ENCODE peak calls at places on chromosomes 2 and 18, in seven cellular contexts. Q is mesendoderm, J is astrocyte of the cerebellum, O is COR-L47, R is T-helper 17 cell, H is AG08396, Y is fibroblast of the aortic adventitia. T is an unnamed sample.

GRCh38 chr2:59032469-59032868 is 791.3 kb upstream of the FANCL start:
- DNase-seq in Q (no peak), J (no peak), O (no peak), R (no peak), H (no peak), Y (no peak), T (no peak)

GRCh38 chr2:185347445-185347844 is 391.2 kb upstream of the FSIP2 start:
- DNase-seq in Q (no peak), J (no peak), O (no peak), R (no peak), H (no peak), Y (no peak), T (no peak)

GRCh38 chr2:202051499-202052161 is 18.0 kb downstream of the FZD7 start:
- DNase-seq in Q (peak), J (peak), O (no peak), R (no peak), H (peak), Y (peak), T (peak)

GRCh38 chr18:23133860-23134779 is 1.2 kb upstream of the CABLES1 start:
- DNase-seq in Q (peak), J (no peak), O (peak), R (no peak), H (no peak), Y (no peak), T (no peak)

GRCh38 chr2:229178706-229179105 is 92.4 kb downstream of the PID1 start:
- DNase-seq in Q (no peak), J (no peak), O (no peak), R (no peak), H (no peak), Y (no peak), T (no peak)

GRCh38 chr2:120793682-120794403 is 58.2 kb downstream of the GLI2 start:
- DNase-seq in Q (no peak), J (no peak), O (peak), R (no peak), H (no peak), Y (peak), T (no peak)

GRCh38 chr2:241860184-241861078 is 1.7 kb upstream of the PDCD1 start:
- DNase-seq in Q (no peak), J (no peak), O (no peak), R (no peak), H (no peak), Y (no peak), T (no peak)

GRCh38 chr2:61470965-61471904 is at the start of gene USP34:
- DNase-seq in Q (peak), J (peak), O (peak), R (peak), H (peak), Y (peak), T (peak)

GRCh38 chr2:239257511-239257937 is 143.3 kb downstream of the HDAC4 start:
- DNase-seq in Q (no peak), J (peak), O (no peak), R (no peak), H (peak), Y (peak), T (no peak)

GRCh38 chr2:46794693-46795317 is 120.8 kb downstream of the MCFD2 start:
- DNase-seq in Q (no peak), J (no peak), O (no peak), R (no peak), H (no peak), Y (no peak), T (no peak)

GRCh38 chr2:128593518-128594272 is 275.0 kb upstream of the HS6ST1 start:
- DNase-seq in Q (peak), J (peak), O (no peak), R (no peak), H (no peak), Y (peak), T (no peak)

GRCh38 chr18:32612651-32613050 is 142.0 kb upstream of the GAREM1 start:
- DNase-seq in Q (no peak), J (peak), O (peak), R (no peak), H (no peak), Y (no peak), T (no peak)

GRCh38 chr2:86592547-86593230 is 29.4 kb upstream of the CHMP3 start:
- DNase-seq in Q (no peak), J (no peak), O (no peak), R (no peak), H (no peak), Y (peak), T (no peak)

GRCh38 chr2:62330959-62331358 is 135.0 kb downstream of the B3GNT2 start:
- DNase-seq in Q (peak), J (no peak), O (no peak), R (no peak), H (no peak), Y (no peak), T (no peak)

GRCh38 chr2:183490930-183491329 is 366.7 kb downstream of the NUP35 start:
- DNase-seq in Q (no peak), J (peak), O (peak), R (no peak), H (no peak), Y (no peak), T (peak)

GRCh38 chr2:236614566-236614965 is 44.9 kb downstream of the ACKR3 start:
- DNase-seq in Q (no peak), J (no peak), O (no peak), R (no peak), H (no peak), Y (no peak), T (no peak)

GRCh38 chr2:227036527-227036926 is 127.5 kb downstream of the COL4A4 start:
- DNase-seq in Q (no peak), J (no peak), O (no peak), R (no peak), H (no peak), Y (no peak), T (no peak)

GRCh38 chr2:9378433-9379371 is 44.6 kb downstream of the ITGB1BP1 start:
- DNase-seq in Q (peak), J (no peak), O (no peak), R (no peak), H (peak), Y (peak), T (no peak)

GRCh38 chr2:119240311-119241204 is 16.9 kb downstream of the STEAP3 start:
- DNase-seq in Q (peak), J (no peak), O (peak), R (no peak), H (peak), Y (peak), T (peak)

T was measured in Ammon's horn.